ENCODE peak calls at places on chromosome 19, in ten cellular contexts. O is aorta; F is AG04449; B is Jurkat, Clone E6-1; I is CD8-positive, alpha-beta memory T cell; X is MG63; P is GM23338; H is epithelial cell of esophagus; C is GM12865; K is fibroblast of pulmonary artery. S is an unnamed sample.

GRCh38 chr19:17794731-17795494 is at the start of gene B3GNT3:
- DNase-seq in H (peak), O (peak), K (peak), I (peak), C (no peak), B (no peak), P (peak), F (no peak), X (peak), S (peak)

GRCh38 chr19:29843180-29844051 is 31.6 kb downstream of the CCNE1 start:
- DNase-seq in X (no peak), H (no peak), I (peak), B (no peak), P (peak), K (peak), F (no peak), O (peak), C (no peak), S (peak)

GRCh38 chr19:35882074-35882832 is 13.9 kb downstream of the APLP1 start:
- DNase-seq in C (peak), I (no peak), F (peak), O (no peak), H (peak), K (peak), P (peak), B (peak), X (no peak), S (peak)

GRCh38 chr19:6678690-6679109 is 8.7 kb upstream of the TNFSF14 start:
- DNase-seq in H (peak), C (peak), X (no peak), F (no peak), O (no peak), B (no peak), P (no peak), K (no peak), I (no peak), S (peak)

GRCh38 chr19:7899751-7900352 is 3.8 kb upstream of the MAP2K7 start:
- DNase-seq in O (no peak), P (no peak), X (no peak), H (no peak), K (no peak), C (no peak), F (no peak), B (no peak), I (no peak), S (no peak)

GRCh38 chr19:31992750-31993149 is 352.7 kb upstream of the ZNF507 start:
- DNase-seq in X (no peak), O (no peak), C (no peak), H (no peak), B (no peak), I (no peak), K (no peak), F (no peak), P (no peak), S (no peak)

GRCh38 chr19:582497-583197 is 7.0 kb upstream of the HCN2 start:
- DNase-seq in F (no peak), C (no peak), K (no peak), X (peak), O (no peak), I (no peak), B (no peak), P (peak), H (no peak), S (peak)

GRCh38 chr19:51570962-51571575 is at the start of gene ZNF175:
- DNase-seq in F (peak), O (peak), K (peak), H (peak), B (peak), C (peak), I (peak), P (peak), X (peak), S (peak)

GRCh38 chr19:1975081-1975480 is 34.1 kb downstream of the CSNK1G2 start:
- DNase-seq in C (no peak), K (peak), O (no peak), X (no peak), P (no peak), H (no peak), I (no peak), F (no peak), B (no peak), S (no peak)

GRCh38 chr19:7349961-7350711 is 1.4 kb downstream of the ARHGEF18 start:
- DNase-seq in P (no peak), B (peak), I (peak), H (no peak), O (no peak), F (no peak), K (no peak), X (no peak), C (peak), S (no peak)

GRCh38 chr19:58582985-58583384 is 9.8 kb upstream of the MZF1 start:
- DNase-seq in C (no peak), K (no peak), H (no peak), P (no peak), F (no peak), O (no peak), B (no peak), X (no peak), I (no peak), S (no peak)

GRCh38 chr19:56091751-56092546 is 29.1 kb downstream of the ZNF787 start:
- DNase-seq in C (no peak), H (peak), K (no peak), X (peak), O (no peak), F (no peak), B (no peak), I (no peak), P (no peak), S (no peak)

GRCh38 chr19:16067205-16067938 is 8.9 kb upstream of the TPM4 start:
- DNase-seq in O (peak), P (no peak), F (no peak), X (peak), C (no peak), I (no peak), H (peak), B (no peak), K (peak), S (peak)

GRCh38 chr19:16200038-16200775 is 2.5 kb downstream of the AP1M1 start:
- DNase-seq in F (no peak), B (no peak), O (no peak), P (peak), H (peak), C (no peak), I (no peak), X (no peak), K (peak), S (peak)

GRCh38 chr19:4589579-4590410 is 30.3 kb upstream of the SEMA6B start:
- DNase-seq in F (no peak), X (no peak), O (no peak), H (peak), K (no peak), C (peak), P (peak), B (no peak), I (no peak), S (no peak)

GRCh38 chr19:54523403-54523802 is 20.8 kb downstream of the LAIR2 start:
- DNase-seq in X (peak), F (no peak), P (no peak), C (peak), H (peak), I (no peak), B (peak), K (peak), O (no peak), S (no peak)

GRCh38 chr19:52689804-52690394 is 44.9 kb downstream of the ZNF611 start:
- DNase-seq in X (peak), B (no peak), P (peak), C (no peak), F (no peak), K (no peak), I (peak), H (peak), O (peak), S (no peak)

GRCh38 chr19:51034704-51035103 is at the start of gene KLK12:
- DNase-seq in H (no peak), B (no peak), K (no peak), F (no peak), X (no peak), C (no peak), O (no peak), I (no peak), P (no peak), S (no peak)

GRCh38 chr19:52923782-52924593 is 760 bp upstream of the ZNF888 start:
- DNase-seq in B (no peak), I (no peak), O (peak), F (no peak), C (no peak), H (peak), K (peak), X (peak), P (peak), S (peak)

GRCh38 chr19:7927605-7928333 is 1.8 kb upstream of the CTXN1 start:
- DNase-seq in B (no peak), H (no peak), X (no peak), F (no peak), O (peak), P (no peak), K (no peak), C (no peak), I (no peak), S (no peak)

GRCh38 chr19:31378404-31378803 is 29.2 kb upstream of the TSHZ3 start:
- DNase-seq in P (no peak), O (no peak), K (peak), I (no peak), H (peak), B (no peak), X (peak), F (peak), C (no peak), S (peak)

GRCh38 chr19:15727724-15728123 is at the start of gene OR10H2:
- DNase-seq in B (no peak), X (no peak), F (no peak), K (no peak), H (no peak), P (no peak), I (no peak), O (no peak), C (no peak), S (no peak)

DNA sequence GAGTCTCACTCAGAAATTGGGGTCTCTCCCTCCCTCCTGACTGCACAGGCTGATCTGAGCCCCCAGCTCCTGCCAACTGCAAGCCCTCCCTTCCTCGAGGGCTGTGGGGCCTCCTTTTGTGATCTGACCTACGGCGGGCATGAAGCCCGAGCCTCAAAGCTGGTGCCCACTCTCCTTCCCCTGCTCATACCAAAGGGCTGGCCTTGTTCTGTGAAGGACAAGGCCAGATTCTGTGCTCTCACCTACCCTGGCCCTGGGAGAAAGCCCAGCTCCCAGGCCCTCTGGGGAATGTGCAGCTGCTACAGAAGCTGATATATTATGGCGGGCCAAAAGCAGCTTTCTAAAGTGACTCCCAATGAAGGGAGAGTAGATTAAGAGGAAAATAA is 9.0 kb upstream of the ECH1 start:
- DNase-seq in C (no peak), H (no peak), I (no peak), O (no peak), P (no peak), F (no peak), K (no peak), X (no peak), B (no peak), S (no peak)
- H3K4me3 ChIP-seq in C (no peak), H (no peak), I (no peak), O (no peak), P (no peak), F (no peak), K (no peak), X (no peak), B (no peak), S (no peak)

GRCh38 chr19:42151735-42152134 is 19.5 kb upstream of the POU2F2 start:
- DNase-seq in C (no peak), K (no peak), H (no peak), I (no peak), B (no peak), P (no peak), X (no peak), O (no peak), F (no peak), S (no peak)
- H3K4me3 ChIP-seq in C (no peak), K (no peak), H (no peak), I (no peak), B (no peak), P (no peak), X (no peak), O (no peak), F (no peak), S (no peak)

GRCh38 chr19:38506375-38506722 is 72.9 kb downstream of the RYR1 start:
- DNase-seq in B (no peak), X (no peak), F (no peak), C (no peak), H (no peak), I (no peak), K (no peak), P (no peak), O (no peak), S (no peak)

GRCh38 chr19:38505958-38506357 is 72.5 kb downstream of the RYR1 start:
- DNase-seq in I (no peak), X (no peak), H (no peak), K (no peak), P (no peak), C (no peak), O (no peak), B (no peak), F (no peak), S (no peak)

GRCh38 chr19:38507551-38508127 is 74.1 kb downstream of the RYR1 start:
- DNase-seq in O (no peak), C (no peak), F (no peak), B (no peak), I (no peak), X (no peak), H (no peak), P (no peak), K (no peak), S (no peak)

GRCh38 chr19:38508507-38508906 is 75.0 kb downstream of the RYR1 start:
- DNase-seq in O (no peak), H (no peak), X (no peak), B (no peak), P (no peak), F (no peak), K (no peak), I (no peak), C (no peak), S (no peak)

GRCh38 chr19:38506723-38507550 is 73.4 kb downstream of the RYR1 start:
- DNase-seq in I (peak), O (peak), K (peak), F (no peak), H (peak), B (peak), P (peak), C (peak), X (peak), S (peak)
- H3K4me3 ChIP-seq in I (no peak), O (no peak), K (no peak), F (no peak), H (no peak), B (no peak), P (peak), C (no peak), X (peak), S (no peak)

GRCh38 chr19:19193926-19194325 is 1.9 kb downstream of the RFXANK start:
- DNase-seq in F (no peak), P (no peak), O (no peak), K (no peak), B (no peak), I (no peak), C (no peak), X (no peak), H (no peak), S (no peak)
- H3K4me3 ChIP-seq in F (peak), P (no peak), O (no peak), K (peak), B (peak), I (no peak), C (peak), X (peak), H (peak), S (no peak)

GRCh38 chr19:44753932-44754742 is 5.6 kb downstream of the BCL3 start:
- DNase-seq in I (peak), F (no peak), P (peak), H (peak), C (peak), B (no peak), K (peak), O (peak), X (peak), S (peak)

GRCh38 chr19:44756089-44756562 is 7.6 kb downstream of the BCL3 start:
- DNase-seq in C (no peak), H (no peak), O (no peak), B (no peak), P (no peak), X (no peak), K (no peak), I (no peak), F (no peak), S (peak)

GRCh38 chr19:44752816-44753618 is 4.5 kb downstream of the BCL3 start:
- DNase-seq in C (peak), P (peak), B (peak), K (peak), F (peak), X (peak), I (peak), O (peak), H (peak), S (peak)

GRCh38 chr19:44753619-44753931 is 5.1 kb downstream of the BCL3 start:
- DNase-seq in I (no peak), K (no peak), B (no peak), C (no peak), O (no peak), F (no peak), P (no peak), X (no peak), H (no peak), S (no peak)

DNA sequence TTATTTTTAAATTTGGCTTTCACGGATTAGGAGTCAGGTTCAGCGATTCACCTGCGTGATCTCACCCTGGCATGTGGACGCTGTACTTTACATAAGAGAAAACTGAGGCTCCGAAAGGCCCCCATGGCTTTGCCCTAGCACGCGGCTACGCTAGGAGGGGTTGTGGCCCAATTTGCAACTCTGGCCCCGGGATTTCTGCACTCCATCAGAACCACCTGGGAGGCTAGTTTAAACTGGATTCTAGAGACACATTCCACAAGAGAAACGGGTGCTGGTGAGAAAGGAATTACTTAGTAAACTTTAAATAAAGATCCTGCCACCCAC is 6.2 kb downstream of the BCL3 start:
- DNase-seq in O (no peak), P (peak), B (no peak), C (no peak), F (no peak), X (no peak), H (no peak), K (no peak), I (no peak), S (no peak)
- H3K4me3 ChIP-seq in O (no peak), P (peak), B (no peak), C (peak), F (peak), X (peak), H (no peak), K (peak), I (peak), S (peak)

GRCh38 chr19:19355606-19356139 is 35.0 kb downstream of the MAU2 start:
- DNase-seq in I (no peak), C (no peak), B (no peak), X (no peak), F (no peak), K (no peak), P (no peak), O (no peak), H (no peak), S (no peak)

GRCh38 chr19:19362075-19362474 is 41.4 kb downstream of the MAU2 start:
- DNase-seq in C (no peak), B (no peak), P (no peak), I (no peak), F (no peak), H (no peak), O (peak), K (no peak), X (no peak), S (no peak)

GRCh38 chr19:19356901-19357566 is 36.4 kb downstream of the MAU2 start:
- DNase-seq in C (no peak), P (no peak), I (no peak), X (no peak), B (no peak), H (no peak), F (no peak), O (no peak), K (no peak), S (no peak)

GRCh38 chr19:19356500-19356899 is 35.9 kb downstream of the MAU2 start:
- DNase-seq in I (no peak), P (no peak), X (no peak), F (no peak), B (no peak), C (no peak), O (no peak), H (no peak), K (no peak), S (no peak)

GRCh38 chr19:19361075-19361594 is 40.5 kb downstream of the MAU2 start:
- DNase-seq in F (peak), I (peak), K (peak), B (peak), C (peak), X (peak), O (peak), H (peak), P (peak), S (peak)
- H3K4me3 ChIP-seq in F (no peak), I (no peak), K (no peak), B (no peak), C (no peak), X (no peak), O (no peak), H (no peak), P (no peak), S (no peak)

GRCh38 chr19:10428996-10429381 is 8.7 kb downstream of the PDE4A start:
- DNase-seq in H (no peak), F (no peak), C (no peak), P (no peak), O (no peak), K (no peak), B (no peak), X (no peak), I (no peak), S (no peak)

GRCh38 chr19:10431254-10431942 is 11.1 kb downstream of the PDE4A start:
- DNase-seq in P (peak), C (peak), H (no peak), O (peak), K (no peak), F (no peak), B (no peak), I (peak), X (peak), S (peak)

GRCh38 chr19:10432736-10433130 is 12.4 kb downstream of the PDE4A start:
- DNase-seq in I (no peak), X (no peak), C (no peak), K (no peak), O (no peak), P (peak), B (no peak), H (no peak), F (no peak), S (no peak)

GRCh38 chr19:10431943-10432735 is 11.8 kb downstream of the PDE4A start:
- DNase-seq in P (peak), F (no peak), K (peak), O (peak), I (peak), X (peak), B (no peak), C (peak), H (no peak), S (peak)

GRCh38 chr19:10430505-10431253 is 10.3 kb downstream of the PDE4A start:
- DNase-seq in H (no peak), K (peak), C (peak), O (peak), I (no peak), P (peak), X (peak), B (no peak), F (no peak), S (peak)
- H3K4me3 ChIP-seq in H (no peak), K (peak), C (peak), O (peak), I (peak), P (peak), X (peak), B (no peak), F (peak), S (peak)

GRCh38 chr19:5627395-5627904 is 4.6 kb downstream of the SAFB start:
- DNase-seq in H (no peak), X (no peak), P (peak), C (peak), O (peak), B (no peak), F (no peak), I (no peak), K (no peak), S (peak)

GRCh38 chr19:5628470-5628869 is 5.6 kb downstream of the SAFB start:
- DNase-seq in I (no peak), F (no peak), B (no peak), K (no peak), H (no peak), O (no peak), X (no peak), C (peak), P (no peak), S (peak)

GRCh38 chr19:5632241-5632612 is 9.3 kb downstream of the SAFB start:
- DNase-seq in O (no peak), F (no peak), I (no peak), C (no peak), B (no peak), X (no peak), H (no peak), P (no peak), K (no peak), S (no peak)

GRCh38 chr19:5631511-5632240 is 8.8 kb downstream of the SAFB start:
- DNase-seq in F (no peak), H (no peak), X (no peak), K (peak), P (no peak), B (no peak), O (no peak), C (no peak), I (no peak), S (peak)

DNA sequence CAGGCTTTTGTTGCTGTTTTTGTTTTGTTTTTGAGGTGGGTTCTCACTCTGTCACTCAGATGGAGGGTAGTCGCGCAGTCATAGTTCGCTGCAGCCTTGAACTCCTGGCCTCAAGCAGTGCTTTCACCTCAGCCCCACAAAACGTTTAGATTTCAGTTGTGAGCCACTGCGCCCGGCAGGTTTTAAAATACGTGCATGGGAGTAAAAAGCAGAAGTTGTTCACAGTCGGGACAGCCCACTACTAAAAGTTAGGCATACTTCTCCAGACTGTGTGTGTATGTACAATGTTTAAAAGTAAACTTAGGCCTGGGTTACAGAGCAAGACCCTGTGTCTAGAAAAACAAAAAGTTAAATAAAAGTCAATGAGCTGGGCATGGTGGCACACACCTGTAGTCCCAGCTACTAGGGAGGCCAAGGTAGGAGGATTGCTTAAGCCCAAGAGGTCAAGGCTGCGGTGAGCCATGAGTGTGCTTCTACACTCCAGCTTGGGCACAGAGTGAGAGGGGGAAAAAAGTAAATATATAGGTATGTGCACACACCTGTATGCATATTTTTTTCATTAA is 6.1 kb downstream of the SAFB start:
- DNase-seq in F (no peak), X (no peak), P (no peak), C (peak), H (no peak), B (no peak), I (no peak), K (no peak), O (no peak), S (no peak)
- H3K4me3 ChIP-seq in F (no peak), X (no peak), P (no peak), C (no peak), H (no peak), B (no peak), I (no peak), K (no peak), O (no peak), S (no peak)

S was measured in cardiac fibroblast.